ENCODE peak calls at places on chromosomes 4 and X, in nine cellular contexts. V is stomach, O is fibroblast of lung, N is WERI-Rb-1, X is testis, D is PC-3, P is psoas muscle, Q is HCT116, R is IMR-90. W is an unnamed sample.

GRCh38 chr4:95415346-95415771 is 133.4 kb downstream of the UNC5C start:
- DNase-seq in V (no peak), Q (no peak), D (peak; percentile 81), X (no peak), O (peak; percentile 53), N (no peak), P (no peak), R (peak; percentile 38), W (peak; percentile 4)

GRCh38 chrX:41591906-41592305 is 96.9 kb upstream of the GPR34 start:
- DNase-seq in R (no peak), D (no peak), N (no peak), V (no peak), Q (no peak), O (no peak), P (no peak), X (no peak), W (no peak)

GRCh38 chrX:107507744-107508117 is 58.3 kb downstream of the FRMPD3 start:
- DNase-seq in D (no peak), P (no peak), Q (no peak), O (no peak), X (no peak), V (no peak), N (no peak), R (no peak), W (no peak)

GRCh38 chr4:43132010-43132582 is 239.6 kb downstream of the GRXCR1 start:
- DNase-seq in P (no peak), R (peak; percentile 66), N (peak; percentile 80), X (peak; percentile 85), O (peak; percentile 65), V (peak; percentile 81), D (peak; percentile 81), Q (peak; percentile 8), W (peak; percentile 35)

GRCh38 chr4:41232406-41232805 is 18.1 kb upstream of the APBB2 start:
- DNase-seq in N (no peak), R (no peak), D (no peak), Q (no peak), P (no peak), X (no peak), V (no peak), O (no peak), W (peak; percentile 31)

GRCh38 chr4:148004228-148004813 is 272.4 kb downstream of the ARHGAP10 start:
- DNase-seq in V (no peak), X (no peak), O (no peak), D (no peak), N (no peak), R (no peak), P (peak; percentile 57), Q (no peak), W (no peak)

GRCh38 chrX:151019837-151020236 is 36.7 kb downstream of the HMGB3 start:
- DNase-seq in O (peak; percentile 18), V (no peak), P (no peak), R (peak; percentile 46), X (no peak), N (no peak), Q (no peak), D (peak; percentile 13), W (peak; percentile 4)

GRCh38 chr4:86092684-86093083 is 267.2 kb downstream of the MAPK10 start:
- DNase-seq in Q (no peak), R (peak; percentile 81), V (no peak), P (no peak), O (peak; percentile 87), X (no peak), N (no peak), D (peak; percentile 78), W (peak; percentile 42)

GRCh38 chrX:40169193-40170086 is 71.7 kb upstream of the BCOR start:
- DNase-seq in O (peak; percentile 73), N (peak; percentile 80), X (peak; percentile 79), Q (peak; percentile 78), P (peak; percentile 66), D (peak; percentile 85), V (peak; percentile 74), R (peak; percentile 75), W (peak; percentile 77)

GRCh38 chrX:22081475-22082092 is 49.5 kb downstream of the PHEX start:
- DNase-seq in X (peak; percentile 64), D (peak; percentile 75), N (peak; percentile 62), O (peak; percentile 39), P (peak; percentile 53), R (peak; percentile 63), Q (peak; percentile 8), V (peak; percentile 51), W (peak; percentile 40)

GRCh38 chr4:1017706-1018105 is 6.3 kb downstream of the FGFRL1 start:
- DNase-seq in Q (no peak), R (no peak), D (no peak), V (no peak), O (no peak), P (no peak), X (no peak), N (no peak), W (no peak)

GRCh38 chr4:71151054-71151453 is 157.6 kb downstream of the DCK start:
- DNase-seq in P (no peak), N (no peak), X (no peak), Q (no peak), V (no peak), R (peak; percentile 19), D (peak; percentile 93), O (no peak), W (no peak)

GRCh38 chr4:94168321-94168720 is 39.3 kb upstream of the SMARCAD1 start:
- DNase-seq in V (no peak), N (no peak), D (no peak), Q (no peak), X (no peak), R (no peak), P (no peak), O (no peak), W (peak; percentile 3)

GRCh38 chrX:39167791-39168190 is 366.5 kb downstream of the MID1IP1 start:
- DNase-seq in V (no peak), R (no peak), X (no peak), N (no peak), P (no peak), D (peak; percentile 4), O (no peak), Q (no peak), W (no peak)

DNA sequence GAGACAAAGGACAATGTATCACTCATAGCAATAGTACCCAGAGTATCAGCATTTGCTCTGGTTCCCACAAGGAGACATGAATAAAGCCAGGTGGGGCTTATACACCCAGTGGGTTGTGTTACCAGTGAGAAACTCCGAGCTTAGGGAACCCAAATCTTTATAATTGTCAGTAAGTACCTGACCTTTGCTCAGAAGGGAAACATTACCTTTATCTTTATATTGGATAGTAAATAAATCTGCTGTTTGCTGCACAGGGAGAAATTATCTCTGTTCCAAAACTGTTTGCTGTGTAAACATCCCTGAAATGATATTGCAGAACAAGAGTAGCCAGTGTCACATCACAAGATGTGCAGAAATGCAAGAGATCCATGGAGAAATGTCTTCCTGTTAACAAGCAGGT is 12.1 kb upstream of the SLAIN2 start:
- DNase-seq in P (no peak), O (no peak), Q (no peak), R (no peak), V (no peak), N (no peak), X (no peak), D (peak; percentile 32), W (no peak)
- TF ChIP-seq CTCF in P (no peak), O (no peak), Q (no peak), R (no peak), V (no peak), N (no peak), X (no peak), D (no peak), W (no peak)

DNA sequence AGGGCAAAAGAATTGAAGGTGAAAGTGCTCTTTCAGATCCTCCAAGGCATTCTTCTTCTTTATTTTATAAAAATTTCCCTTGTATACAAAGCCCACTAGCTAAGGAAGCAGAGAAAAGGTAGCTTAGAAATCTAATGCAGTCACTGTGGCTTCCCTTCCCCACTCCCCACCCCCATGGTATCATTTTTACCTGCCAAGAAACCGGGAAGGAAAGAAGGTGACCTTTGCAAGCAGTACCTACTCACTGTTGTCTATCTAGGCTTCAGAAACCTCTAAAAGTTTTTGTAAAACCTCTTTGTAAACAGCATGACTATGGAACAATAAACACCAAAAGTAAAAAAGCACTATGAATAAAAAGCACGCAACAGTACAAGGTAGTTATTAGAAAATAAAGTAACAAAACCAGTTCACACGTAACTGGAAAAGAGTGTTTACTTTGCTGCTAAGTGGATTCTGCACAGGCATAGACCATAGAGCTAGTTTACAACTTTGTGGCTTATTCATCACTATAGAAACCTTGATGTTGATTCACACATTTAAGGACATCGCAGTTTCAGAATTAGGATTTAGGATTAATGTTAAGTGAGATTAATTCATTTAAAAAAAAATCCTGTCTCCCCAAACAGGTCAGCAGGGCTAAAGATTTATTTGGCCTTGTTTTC is 109.7 kb upstream of the FTHL17 start:
- DNase-seq in P (no peak), N (no peak), Q (no peak), V (no peak), D (peak; percentile 12), R (no peak), X (no peak), O (no peak), W (no peak)
- H3K27ac ChIP-seq in P (no peak overlapping the region), N (no peak overlapping the region), Q (no peak overlapping the region), V (no peak overlapping the region), D (no peak overlapping the region), R (no peak overlapping the region), X (no peak overlapping the region), O (no peak overlapping the region), W (no peak overlapping the region)

GRCh38 chr4:118994030-118994429 is 105.4 kb downstream of the SYNPO2 start:
- DNase-seq in R (peak; percentile 97), D (no peak), Q (no peak), X (no peak), V (peak; percentile 38), O (peak; percentile 30), N (no peak), P (peak; percentile 62), W (no peak)

GRCh38 chr4:118993329-118993728 is 104.7 kb downstream of the SYNPO2 start:
- DNase-seq in P (no peak), X (no peak), V (no peak), N (no peak), D (no peak), Q (no peak), R (no peak), O (no peak), W (no peak)

GRCh38 chr4:118991686-118992085 is 103.0 kb downstream of the SYNPO2 start:
- DNase-seq in R (no peak), X (no peak), P (no peak), D (no peak), V (no peak), N (no peak), Q (no peak), O (no peak), W (no peak)

GRCh38 chr4:118989098-118990080 is 100.7 kb downstream of the SYNPO2 start:
- DNase-seq in O (peak; percentile 90), P (no peak), D (peak; percentile 94), N (no peak), V (no peak), R (peak; percentile 96), X (no peak), Q (no peak), W (peak; percentile 64)

GRCh38 chr4:118992149-118992548 is 103.5 kb downstream of the SYNPO2 start:
- DNase-seq in R (no peak), V (no peak), P (no peak), O (no peak), D (no peak), N (no peak), Q (no peak), X (no peak), W (no peak)
- H3K4me3 ChIP-seq in R (no peak overlapping the region), V (no peak overlapping the region), P (no peak overlapping the region), O (no peak overlapping the region), D (no peak overlapping the region), N (no peak overlapping the region), Q (no peak overlapping the region), X (no peak overlapping the region), W (no peak overlapping the region)

DNA sequence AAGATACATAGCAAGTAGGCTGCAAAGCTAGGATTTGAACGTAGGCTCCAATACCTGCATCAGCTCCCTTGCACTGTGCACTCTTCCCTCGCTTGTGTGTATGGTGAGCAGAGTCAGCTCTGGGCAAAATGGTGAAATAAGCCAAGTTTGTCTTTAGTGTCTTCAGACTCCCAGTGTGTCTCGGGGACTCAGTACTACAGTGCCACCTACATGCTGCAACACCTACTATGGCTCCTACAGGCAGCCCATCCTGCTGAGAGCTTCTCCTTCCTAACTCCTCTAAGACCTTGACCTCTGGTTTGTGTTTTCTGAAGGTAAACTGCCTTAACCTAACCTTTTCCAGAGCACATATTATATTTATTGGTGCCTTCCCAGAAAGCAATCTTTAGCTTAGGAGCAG is 42.5 kb downstream of the RTL9 start:
- DNase-seq in X (no peak), P (no peak), Q (no peak), V (no peak), D (no peak), N (no peak), R (no peak), O (no peak), W (no peak)
- TF ChIP-seq CTCF in X (no peak), P (no peak), Q (no peak), V (no peak), D (peak; percentile 22), N (no peak), R (no peak), O (no peak), W (peak; percentile 19)

W was measured in brain microvascular endothelial cell.